ENCODE peak calls at places on chromosomes 16 and 17, in four cellular contexts. J is CD8-positive, alpha-beta memory T cell; L is aorta; I is HepG2. P is an unnamed sample.
A peak's percentile ranks its signal among the peaks of the same experiment; 100 is the strongest.

GRCh38 chr17:3557768-3558583 is at the start of gene TRPV3:
- DNase-seq in J (no peak), L (no peak), I (no peak), P (no peak)

GRCh38 chr17:71769850-71770249 is 351.0 kb upstream of the SOX9 start:
- DNase-seq in I (no peak), J (no peak), L (no peak), P (no peak)

GRCh38 chr16:89106533-89107208 is 13.0 kb downstream of the ACSF3 start:
- DNase-seq in I (no peak), L (peak; percentile 67), J (no peak), P (no peak)

GRCh38 chr16:610513-611381 is 20.0 kb upstream of the WFIKKN1 start:
- DNase-seq in J (peak; percentile 50), I (peak; percentile 73), L (no peak), P (no peak)

GRCh38 chr17:2700031-2700490 is 11.5 kb downstream of the CLUH start:
- DNase-seq in L (peak; percentile 71), J (no peak), I (no peak), P (peak; percentile 55)

GRCh38 chr16:14307623-14308356 is 236.7 kb downstream of the MRTFB start:
- DNase-seq in I (no peak), L (peak; percentile 84), J (no peak), P (peak; percentile 58)

GRCh38 chr17:44599298-44600175 is 42.3 kb downstream of the FZD2 start:
- DNase-seq in I (no peak), L (peak; percentile 93), J (no peak), P (peak; percentile 80)

GRCh38 chr17:50051606-50052005 is 4.3 kb upstream of the ITGA3 start:
- DNase-seq in J (no peak), I (no peak), L (no peak), P (no peak)

GRCh38 chr17:80253631-80254395 is 6.8 kb upstream of the RNF213 start:
- DNase-seq in I (no peak), L (no peak), J (no peak), P (peak; percentile 14)

GRCh38 chr16:47058295-47059086 is 85.0 kb upstream of the DNAJA2 start:
- DNase-seq in J (no peak), L (peak; percentile 24), I (peak; percentile 94), P (peak; percentile 28)

GRCh38 chr17:38465420-38466345 is 37.4 kb downstream of the ARHGAP23 start:
- DNase-seq in L (peak; percentile 94), J (no peak), I (no peak), P (peak; percentile 96)

GRCh38 chr16:4244254-4244812 is 2.5 kb upstream of the SRL start:
- DNase-seq in J (no peak), L (no peak), I (no peak), P (no peak)

GRCh38 chr16:21033707-21034106 is 116.9 kb downstream of the DNAH3 start:
- DNase-seq in I (no peak), J (no peak), L (no peak), P (no peak)

GRCh38 chr17:31492880-31493655 is 101.6 kb downstream of the RAB11FIP4 start:
- DNase-seq in L (no peak), I (no peak), J (no peak), P (no peak)

GRCh38 chr16:7304257-7304656 is 28.4 kb upstream of the RBFOX1 start:
- DNase-seq in I (no peak), J (no peak), L (no peak), P (no peak)

GRCh38 chr16:50270510-50271147 is 4.3 kb downstream of the ADCY7 start:
- DNase-seq in J (no peak), L (peak; percentile 60), I (no peak), P (peak; percentile 54)

GRCh38 chr16:71406316-71406715 is 35.5 kb downstream of the TLE7 start:
- DNase-seq in I (no peak), L (no peak), J (no peak), P (no peak)

GRCh38 chr17:55340726-55341125 is 76.0 kb downstream of the HLF start:
- DNase-seq in I (no peak), L (no peak), J (no peak), P (no peak)

GRCh38 chr17:32588982-32589381 is 102.2 kb downstream of the CDK5R1 start:
- DNase-seq in I (peak; percentile 11), L (no peak), J (no peak), P (no peak)

GRCh38 chr16:90078594-90078895 is 1.4 kb upstream of the PRDM7 start:
- DNase-seq in I (no peak), J (no peak), L (no peak), P (no peak)

GRCh38 chr16:47644661-47645060 is 183.5 kb downstream of the PHKB start:
- DNase-seq in I (no peak), J (no peak), L (no peak), P (no peak)

GRCh38 chr17:80026359-80027042 is 9.2 kb downstream of the TBC1D16 start:
- DNase-seq in L (no peak), J (no peak), I (no peak), P (peak; percentile 67)

GRCh38 chr17:28712037-28712704 is 483 bp upstream of the PROCA1 start:
- DNase-seq in I (no peak), J (peak; percentile 37), L (peak; percentile 84), P (no peak)

GRCh38 chr16:11625769-11626168 is 39.0 kb upstream of the LITAF start:
- DNase-seq in L (no peak), I (no peak), J (no peak), P (no peak)

GRCh38 chr17:31499771-31500554 is 108.5 kb downstream of the RAB11FIP4 start:
- DNase-seq in I (peak; percentile 91), J (no peak), L (peak; percentile 85), P (no peak)

GRCh38 chr17:40699359-40699758 is 4.2 kb downstream of the KRT24 start:
- DNase-seq in I (no peak), L (no peak), J (no peak), P (no peak)

GRCh38 chr16:12661656-12662172 is 142.0 kb downstream of the CPPED1 start:
- DNase-seq in J (no peak), L (no peak), I (peak; percentile 76), P (no peak)

GRCh38 chr16:87297918-87298631 is 19.1 kb downstream of the C16orf95 start:
- DNase-seq in L (no peak), I (peak; percentile 54), J (peak; percentile 25), P (no peak)

GRCh38 chr17:31051517-31051916 is 43.3 kb upstream of the NF1 start:
- DNase-seq in J (no peak), L (no peak), I (no peak), P (no peak)

GRCh38 chr17:53896047-53896446 is 73.3 kb downstream of the KIF2B start:
- DNase-seq in J (no peak), I (no peak), L (no peak), P (no peak)

GRCh38 chr17:10156579-10157488 is 41.6 kb downstream of the GAS7 start:
- DNase-seq in J (no peak), L (peak; percentile 68), I (no peak), P (peak; percentile 73)
- H3K27ac ChIP-seq in J (no peak overlapping the region), L (no peak overlapping the region), I (no peak overlapping the region), P (no peak overlapping the region)

DNA sequence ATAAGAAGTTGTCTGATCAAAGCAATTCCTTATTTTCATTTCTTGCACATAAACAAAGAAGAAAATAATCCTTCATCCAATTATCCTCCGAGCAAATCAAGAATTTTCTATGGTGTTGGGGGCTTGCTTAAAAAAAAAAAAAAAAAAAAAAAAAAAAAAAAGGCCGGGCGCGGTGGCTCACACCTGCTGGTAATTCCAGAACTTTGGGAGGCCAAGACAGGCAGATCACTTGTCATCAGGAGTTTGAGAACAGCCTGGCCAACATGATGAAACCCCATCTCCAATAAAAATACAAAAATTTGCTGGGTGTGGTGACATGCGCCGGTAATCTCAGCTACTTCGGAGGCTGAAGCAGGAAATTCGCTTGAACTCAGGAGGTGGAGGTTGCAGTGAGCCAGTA is 19.3 kb downstream of the CNP start:
- DNase-seq in L (no peak), I (no peak), J (no peak), P (no peak)
- H3K4me3 ChIP-seq in L (no peak overlapping the region), I (no peak overlapping the region), J (no peak overlapping the region), P (no peak overlapping the region)

GRCh38 chr17:73280191-73280590 is 18.5 kb upstream of the CPSF4L start:
- DNase-seq in I (no peak), J (no peak), L (no peak), P (no peak)
- H3K27ac ChIP-seq in I (no peak overlapping the region), J (no peak overlapping the region), L (no peak overlapping the region), P (no peak overlapping the region)

GRCh38 chr17:21377821-21378396 is 1.8 kb downstream of the KCNJ12 start:
- DNase-seq in L (no peak), J (no peak), I (no peak), P (no peak)
- H3K4me3 ChIP-seq in L (no peak overlapping the region), J (no peak overlapping the region), I (no peak overlapping the region), P (peak overlapping the region; percentile 60)

GRCh38 chr16:23826528-23827244 is 9.1 kb upstream of the PRKCB start:
- DNase-seq in J (peak; percentile 59), L (no peak), I (no peak), P (no peak)

GRCh38 chr16:23830276-23830675 is 5.5 kb upstream of the PRKCB start:
- DNase-seq in I (no peak), J (no peak), L (no peak), P (no peak)

GRCh38 chr16:23827245-23827543 is 8.6 kb upstream of the PRKCB start:
- DNase-seq in L (no peak), J (no peak), I (no peak), P (no peak)

GRCh38 chr16:23832882-23833281 is 2.9 kb upstream of the PRKCB start:
- DNase-seq in L (no peak), J (no peak), I (no peak), P (no peak)

GRCh38 chr16:23829454-23829853 is 6.3 kb upstream of the PRKCB start:
- DNase-seq in I (no peak), J (no peak), L (no peak), P (no peak)
- H3K27ac ChIP-seq in I (no peak overlapping the region), J (no peak overlapping the region), L (no peak overlapping the region), P (no peak overlapping the region)

DNA sequence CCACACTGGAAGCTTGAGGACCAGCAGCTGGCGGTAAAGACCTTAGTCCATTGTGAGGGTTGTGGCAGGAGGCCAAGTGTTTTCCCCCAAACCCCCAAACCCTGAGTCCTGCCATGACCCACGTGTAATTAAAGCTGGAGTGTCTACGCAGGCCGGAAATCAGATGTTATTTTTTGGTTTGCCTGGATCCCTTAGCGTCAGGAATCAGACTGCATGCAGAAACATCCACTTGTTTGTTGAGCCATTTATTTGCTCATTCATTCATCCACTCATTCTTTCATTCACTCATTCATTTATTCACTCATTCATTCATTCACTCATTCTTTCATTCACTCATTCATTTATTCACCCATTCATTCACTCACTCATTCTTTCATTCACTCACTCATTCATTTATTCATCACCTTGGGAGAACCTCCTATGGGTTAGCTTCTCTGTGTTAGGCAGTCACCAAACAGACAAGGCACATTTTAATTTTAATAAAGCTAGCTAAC is 313.1 kb downstream of the MAF start:
- DNase-seq in L (no peak), J (no peak), I (no peak), P (no peak)
- H3K4me3 ChIP-seq in L (no peak overlapping the region), J (peak overlapping the region; percentile 46), I (no peak overlapping the region), P (no peak overlapping the region)

GRCh38 chr17:48819466-48819865 is 2.4 kb upstream of the TTLL6 start:
- DNase-seq in I (no peak), J (no peak), L (no peak), P (no peak)
- H3K27ac ChIP-seq in I (no peak overlapping the region), J (no peak overlapping the region), L (no peak overlapping the region), P (no peak overlapping the region)

DNA sequence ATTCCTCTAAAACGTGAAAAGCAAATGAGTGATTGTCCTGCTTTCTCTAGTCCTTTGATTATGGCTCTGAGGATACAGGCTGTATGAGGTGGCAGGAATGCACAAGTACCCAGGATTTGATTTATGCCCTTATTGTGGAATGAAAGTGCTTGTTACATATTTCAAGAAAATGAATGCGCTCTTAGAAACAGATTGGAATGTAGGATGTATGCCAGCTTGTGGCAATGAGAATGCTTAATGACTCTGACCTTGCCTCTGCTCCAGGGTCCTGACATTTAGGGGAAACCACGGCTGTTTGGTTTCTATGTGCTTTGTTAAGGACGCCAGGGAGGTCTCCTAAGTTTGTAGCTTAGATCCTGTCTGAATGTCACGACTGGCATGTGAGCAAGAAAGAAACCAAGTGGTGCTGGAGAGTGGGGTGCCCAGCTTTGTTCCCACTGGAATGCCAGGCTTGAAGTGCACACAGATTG is 22.0 kb downstream of the PRCD start:
- DNase-seq in J (no peak), L (no peak), I (no peak), P (no peak)
- H3K4me3 ChIP-seq in J (peak overlapping the region; percentile 53), L (no peak overlapping the region), I (no peak overlapping the region), P (no peak overlapping the region)